ENCODE peak calls at places on chromosome 11, in nine cellular contexts. One of them, this sample, is unnamed.
A peak's percentile ranks its signal among the peaks of the same experiment; 100 is the strongest.

GRCh38 chr11:106988151-106988806 is 30.0 kb downstream of the GUCY1A2 start:
- DNase-seq in thoracic aorta: no peak
- DNase-seq in kidney: no peak
- DNase-seq in cardiac muscle cell: no peak
- DNase-seq in pancreas: no peak
- DNase-seq in CD8-positive, alpha-beta T cell: no peak
- DNase-seq in HCT116: no peak
- DNase-seq in body of pancreas: no peak
- DNase-seq in fibroblast of lung: peak; percentile 90
- DNase-seq in this sample: no peak

GRCh38 chr11:75031224-75031753 is 42.6 kb downstream of the NEU3 start:
- DNase-seq in pancreas: no peak
- DNase-seq in thoracic aorta: no peak
- DNase-seq in HCT116: no peak
- DNase-seq in cardiac muscle cell: no peak
- DNase-seq in CD8-positive, alpha-beta T cell: no peak
- DNase-seq in fibroblast of lung: peak; percentile 89
- DNase-seq in kidney: no peak
- DNase-seq in body of pancreas: no peak
- DNase-seq in this sample: no peak

GRCh38 chr11:100543386-100543785 is 143.7 kb upstream of the ARHGAP42 start:
- DNase-seq in fibroblast of lung: no peak
- DNase-seq in pancreas: no peak
- DNase-seq in HCT116: no peak
- DNase-seq in kidney: no peak
- DNase-seq in CD8-positive, alpha-beta T cell: no peak
- DNase-seq in cardiac muscle cell: no peak
- DNase-seq in thoracic aorta: no peak
- DNase-seq in body of pancreas: no peak
- DNase-seq in this sample: no peak

GRCh38 chr11:60844045-60844869 is 2.3 kb downstream of the CCDC86 start:
- DNase-seq in pancreas: no peak
- DNase-seq in cardiac muscle cell: no peak
- DNase-seq in fibroblast of lung: peak; percentile 42
- DNase-seq in HCT116: no peak
- DNase-seq in thoracic aorta: no peak
- DNase-seq in body of pancreas: no peak
- DNase-seq in kidney: no peak
- DNase-seq in CD8-positive, alpha-beta T cell: no peak
- DNase-seq in this sample: no peak

GRCh38 chr11:69253028-69253427 is 40.9 kb upstream of the MYEOV start:
- DNase-seq in body of pancreas: no peak
- DNase-seq in HCT116: peak; percentile 43
- DNase-seq in cardiac muscle cell: no peak
- DNase-seq in thoracic aorta: no peak
- DNase-seq in pancreas: no peak
- DNase-seq in CD8-positive, alpha-beta T cell: no peak
- DNase-seq in fibroblast of lung: peak; percentile 70
- DNase-seq in kidney: no peak
- DNase-seq in this sample: no peak

GRCh38 chr11:75193271-75193670 is 42.4 kb downstream of the SLCO2B1 start:
- DNase-seq in HCT116: no peak
- DNase-seq in CD8-positive, alpha-beta T cell: no peak
- DNase-seq in pancreas: no peak
- DNase-seq in kidney: no peak
- DNase-seq in fibroblast of lung: no peak
- DNase-seq in thoracic aorta: no peak
- DNase-seq in body of pancreas: no peak
- DNase-seq in cardiac muscle cell: no peak
- DNase-seq in this sample: peak; percentile 55

GRCh38 chr11:86218125-86219081 is 26.1 kb upstream of the EED start:
- DNase-seq in body of pancreas: peak; percentile 77
- DNase-seq in fibroblast of lung: peak; percentile 64
- DNase-seq in kidney: peak; percentile 73
- DNase-seq in pancreas: peak; percentile 63
- DNase-seq in CD8-positive, alpha-beta T cell: peak; percentile 59
- DNase-seq in HCT116: peak; percentile 66
- DNase-seq in thoracic aorta: no peak
- DNase-seq in cardiac muscle cell: peak; percentile 78
- DNase-seq in this sample: peak; percentile 70

GRCh38 chr11:79076526-79077115 is 364.2 kb downstream of the TENM4 start:
- DNase-seq in kidney: no peak
- DNase-seq in HCT116: peak; percentile 32
- DNase-seq in pancreas: peak; percentile 25
- DNase-seq in thoracic aorta: no peak
- DNase-seq in CD8-positive, alpha-beta T cell: no peak
- DNase-seq in body of pancreas: peak; percentile 58
- DNase-seq in cardiac muscle cell: no peak
- DNase-seq in fibroblast of lung: no peak
- DNase-seq in this sample: no peak

GRCh38 chr11:9385288-9385902 is 943 bp downstream of the IPO7 start:
- DNase-seq in HCT116: no peak
- DNase-seq in thoracic aorta: no peak
- DNase-seq in pancreas: peak; percentile 48
- DNase-seq in kidney: no peak
- DNase-seq in cardiac muscle cell: no peak
- DNase-seq in CD8-positive, alpha-beta T cell: no peak
- DNase-seq in fibroblast of lung: no peak
- DNase-seq in body of pancreas: no peak
- DNase-seq in this sample: no peak

GRCh38 chr11:65298655-65299179 is 15.9 kb upstream of the CDC42EP2 start:
- DNase-seq in fibroblast of lung: peak; percentile 66
- DNase-seq in body of pancreas: no peak
- DNase-seq in HCT116: no peak
- DNase-seq in CD8-positive, alpha-beta T cell: no peak
- DNase-seq in cardiac muscle cell: peak; percentile 22
- DNase-seq in kidney: peak; percentile 90
- DNase-seq in pancreas: no peak
- DNase-seq in thoracic aorta: no peak
- DNase-seq in this sample: no peak

GRCh38 chr11:67372993-67373915 is at the start of gene CLCF1:
- DNase-seq in CD8-positive, alpha-beta T cell: peak; percentile 84
- DNase-seq in fibroblast of lung: peak; percentile 94
- DNase-seq in thoracic aorta: no peak
- DNase-seq in HCT116: no peak
- DNase-seq in pancreas: peak; percentile 78
- DNase-seq in body of pancreas: peak; percentile 68
- DNase-seq in kidney: peak; percentile 94
- DNase-seq in cardiac muscle cell: peak; percentile 67
- DNase-seq in this sample: peak; percentile 91

GRCh38 chr11:78040691-78041379 is 17.8 kb upstream of the KCTD14 start:
- DNase-seq in kidney: no peak
- DNase-seq in CD8-positive, alpha-beta T cell: no peak
- DNase-seq in thoracic aorta: no peak
- DNase-seq in body of pancreas: no peak
- DNase-seq in pancreas: no peak
- DNase-seq in HCT116: no peak
- DNase-seq in cardiac muscle cell: no peak
- DNase-seq in fibroblast of lung: no peak
- DNase-seq in this sample: no peak

GRCh38 chr11:126482586-126483108 is 127.2 kb downstream of the ST3GAL4 start:
- DNase-seq in thoracic aorta: no peak
- DNase-seq in kidney: no peak
- DNase-seq in cardiac muscle cell: no peak
- DNase-seq in fibroblast of lung: no peak
- DNase-seq in pancreas: no peak
- DNase-seq in HCT116: no peak
- DNase-seq in body of pancreas: no peak
- DNase-seq in CD8-positive, alpha-beta T cell: no peak
- DNase-seq in this sample: peak; percentile 22

GRCh38 chr11:125236072-125236825 is 71.7 kb downstream of the PKNOX2 start:
- DNase-seq in pancreas: no peak
- DNase-seq in CD8-positive, alpha-beta T cell: no peak
- DNase-seq in HCT116: no peak
- DNase-seq in fibroblast of lung: no peak
- DNase-seq in body of pancreas: no peak
- DNase-seq in thoracic aorta: no peak
- DNase-seq in kidney: no peak
- DNase-seq in cardiac muscle cell: no peak
- DNase-seq in this sample: no peak

GRCh38 chr11:18752502-18752901 is 26.5 kb upstream of the IGSF22 start:
- DNase-seq in CD8-positive, alpha-beta T cell: no peak
- DNase-seq in kidney: no peak
- DNase-seq in fibroblast of lung: no peak
- DNase-seq in thoracic aorta: no peak
- DNase-seq in cardiac muscle cell: no peak
- DNase-seq in HCT116: no peak
- DNase-seq in body of pancreas: no peak
- DNase-seq in pancreas: no peak
- DNase-seq in this sample: no peak

GRCh38 chr11:73141309-73142127 is 600 bp downstream of the FCHSD2 start:
- DNase-seq in thoracic aorta: no peak
- DNase-seq in CD8-positive, alpha-beta T cell: peak; percentile 64
- DNase-seq in fibroblast of lung: peak; percentile 77
- DNase-seq in cardiac muscle cell: peak; percentile 87
- DNase-seq in body of pancreas: peak; percentile 64
- DNase-seq in HCT116: peak; percentile 13
- DNase-seq in kidney: peak; percentile 95
- DNase-seq in pancreas: peak; percentile 73
- DNase-seq in this sample: peak; percentile 90

GRCh38 chr11:9226514-9226913 is 38.6 kb downstream of the DENND5A start:
- DNase-seq in body of pancreas: no peak
- DNase-seq in kidney: no peak
- DNase-seq in HCT116: no peak
- DNase-seq in thoracic aorta: no peak
- DNase-seq in CD8-positive, alpha-beta T cell: no peak
- DNase-seq in fibroblast of lung: no peak
- DNase-seq in pancreas: no peak
- DNase-seq in cardiac muscle cell: no peak
- DNase-seq in this sample: no peak

GRCh38 chr11:124920870-124921609 is 2.0 kb downstream of the HEPN1 start:
- DNase-seq in fibroblast of lung: peak; percentile 55
- DNase-seq in pancreas: peak; percentile 65
- DNase-seq in CD8-positive, alpha-beta T cell: peak; percentile 81
- DNase-seq in HCT116: no peak
- DNase-seq in body of pancreas: peak; percentile 45
- DNase-seq in thoracic aorta: no peak
- DNase-seq in cardiac muscle cell: peak; percentile 76
- DNase-seq in kidney: peak; percentile 94
- DNase-seq in this sample: peak; percentile 86

GRCh38 chr11:95231881-95232605 is 1.0 kb upstream of the SESN3 start:
- DNase-seq in kidney: peak; percentile 92
- DNase-seq in cardiac muscle cell: peak; percentile 67
- DNase-seq in CD8-positive, alpha-beta T cell: peak; percentile 69
- DNase-seq in thoracic aorta: no peak
- DNase-seq in pancreas: peak; percentile 75
- DNase-seq in fibroblast of lung: peak; percentile 78
- DNase-seq in HCT116: no peak
- DNase-seq in body of pancreas: peak; percentile 74
- DNase-seq in this sample: peak; percentile 80

GRCh38 chr11:7530013-7530412 is 16.2 kb downstream of the PPFIBP2 start:
- DNase-seq in cardiac muscle cell: no peak
- DNase-seq in fibroblast of lung: no peak
- DNase-seq in body of pancreas: no peak
- DNase-seq in CD8-positive, alpha-beta T cell: no peak
- DNase-seq in kidney: no peak
- DNase-seq in HCT116: no peak
- DNase-seq in thoracic aorta: no peak
- DNase-seq in pancreas: no peak
- DNase-seq in this sample: no peak
- H3K4me1 ChIP-seq in cardiac muscle cell: no peaks in the 10 kb centered on the region
- H3K4me1 ChIP-seq in fibroblast of lung: no peaks in the 10 kb centered on the region
- H3K4me1 ChIP-seq in body of pancreas: peaks cover 6% of the 10 kb centered on the region
- H3K4me1 ChIP-seq in CD8-positive, alpha-beta T cell: peaks cover 62% of the 10 kb centered on the region
- H3K4me1 ChIP-seq in kidney: peaks cover 6% of the 10 kb centered on the region
- H3K4me1 ChIP-seq in HCT116: no peaks in the 10 kb centered on the region
- H3K4me1 ChIP-seq in thoracic aorta: no peaks in the 10 kb centered on the region
- H3K4me1 ChIP-seq in pancreas: no peaks in the 10 kb centered on the region
- H3K4me1 ChIP-seq in this sample: peaks cover 13% of the 10 kb centered on the region

DNA sequence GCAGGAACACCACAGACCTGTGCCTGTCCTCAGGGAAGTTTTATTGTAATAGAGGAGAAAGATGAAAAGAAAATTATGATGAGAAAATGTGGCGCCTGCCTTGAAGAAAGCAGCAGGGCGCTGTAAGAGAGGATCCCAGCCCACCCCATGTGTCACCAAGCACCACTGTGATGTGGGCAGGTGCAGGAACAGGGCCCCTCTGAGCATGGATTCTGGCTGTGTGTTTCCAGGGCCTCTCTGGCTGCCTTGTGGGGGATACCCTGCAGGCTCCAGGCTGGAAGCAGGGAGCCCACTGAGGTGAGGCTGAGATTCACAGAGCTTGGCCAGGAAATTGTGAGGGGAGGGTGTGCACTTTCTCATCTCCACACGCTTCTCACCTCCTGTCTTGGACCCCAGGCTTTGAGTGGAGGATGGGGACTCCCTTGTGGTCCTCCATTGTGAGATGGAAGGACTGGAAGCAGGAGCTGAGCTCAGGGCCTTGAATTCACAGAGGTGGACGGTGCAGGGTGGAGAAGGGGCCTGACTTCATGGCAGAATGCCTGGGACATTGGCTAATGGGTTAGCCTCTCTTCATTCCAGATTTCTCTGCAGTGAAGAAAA is 246.5 kb upstream of the B3GAT1 start:
- DNase-seq in pancreas: no peak
- DNase-seq in CD8-positive, alpha-beta T cell: no peak
- DNase-seq in kidney: peak; percentile 15
- DNase-seq in body of pancreas: no peak
- DNase-seq in cardiac muscle cell: no peak
- DNase-seq in thoracic aorta: no peak
- DNase-seq in HCT116: no peak
- DNase-seq in fibroblast of lung: no peak
- DNase-seq in this sample: no peak
- H3K4me1 ChIP-seq in pancreas: no peaks in the 10 kb centered on the region
- H3K4me1 ChIP-seq in CD8-positive, alpha-beta T cell: peaks cover 28% of the 10 kb centered on the region
- H3K4me1 ChIP-seq in kidney: no peaks in the 10 kb centered on the region
- H3K4me1 ChIP-seq in body of pancreas: no peaks in the 10 kb centered on the region
- H3K4me1 ChIP-seq in cardiac muscle cell: no peaks in the 10 kb centered on the region
- H3K4me1 ChIP-seq in thoracic aorta: no peaks in the 10 kb centered on the region
- H3K4me1 ChIP-seq in HCT116: peaks cover 13% of the 10 kb centered on the region
- H3K4me1 ChIP-seq in fibroblast of lung: no peaks in the 10 kb centered on the region
- H3K4me1 ChIP-seq in this sample: no peaks in the 10 kb centered on the region

GRCh38 chr11:12134239-12134590 is 23.8 kb downstream of the MICAL2 start:
- DNase-seq in pancreas: no peak
- DNase-seq in cardiac muscle cell: no peak
- DNase-seq in CD8-positive, alpha-beta T cell: no peak
- DNase-seq in body of pancreas: no peak
- DNase-seq in thoracic aorta: no peak
- DNase-seq in kidney: no peak
- DNase-seq in fibroblast of lung: no peak
- DNase-seq in HCT116: no peak
- DNase-seq in this sample: peak; percentile 74
- H3K4me1 ChIP-seq in pancreas: no peaks in the 10 kb centered on the region
- H3K4me1 ChIP-seq in cardiac muscle cell: peaks cover 14% of the 10 kb centered on the region
- H3K4me1 ChIP-seq in CD8-positive, alpha-beta T cell: peaks cover 13% of the 10 kb centered on the region
- H3K4me1 ChIP-seq in body of pancreas: no peaks in the 10 kb centered on the region
- H3K4me1 ChIP-seq in thoracic aorta: peaks cover 76% of the 10 kb centered on the region
- H3K4me1 ChIP-seq in kidney: peaks cover 3% of the 10 kb centered on the region
- H3K4me1 ChIP-seq in fibroblast of lung: peaks cover 31% of the 10 kb centered on the region
- H3K4me1 ChIP-seq in HCT116: no peaks in the 10 kb centered on the region
- H3K4me1 ChIP-seq in this sample: peaks cover 57% of the 10 kb centered on the region

GRCh38 chr11:46338988-46339666 is 8.1 kb upstream of the DGKZ start:
- DNase-seq in HCT116: no peak
- DNase-seq in thoracic aorta: no peak
- DNase-seq in kidney: peak; percentile 82
- DNase-seq in pancreas: no peak
- DNase-seq in CD8-positive, alpha-beta T cell: no peak
- DNase-seq in cardiac muscle cell: peak; percentile 73
- DNase-seq in body of pancreas: no peak
- DNase-seq in fibroblast of lung: no peak
- DNase-seq in this sample: no peak
- H3K4me1 ChIP-seq in HCT116: no peaks in the 10 kb centered on the region
- H3K4me1 ChIP-seq in thoracic aorta: no peaks in the 10 kb centered on the region
- H3K4me1 ChIP-seq in kidney: peaks cover 26% of the 10 kb centered on the region
- H3K4me1 ChIP-seq in pancreas: peaks cover 4% of the 10 kb centered on the region
- H3K4me1 ChIP-seq in CD8-positive, alpha-beta T cell: peaks cover 46% of the 10 kb centered on the region
- H3K4me1 ChIP-seq in cardiac muscle cell: peaks cover 35% of the 10 kb centered on the region
- H3K4me1 ChIP-seq in body of pancreas: peaks cover 23% of the 10 kb centered on the region
- H3K4me1 ChIP-seq in fibroblast of lung: peaks cover 2% of the 10 kb centered on the region
- H3K4me1 ChIP-seq in this sample: peaks cover 37% of the 10 kb centered on the region

This sample was measured in upper lobe of right lung.